ENCODE peak calls at places on chromosomes 1 and 21, in seven cellular contexts. T is NCI-H1092; C is activated T-cell treated with anti-CD3 and anti-CD28 coated beads, Interleukin-2, amount 50 U/mL, for 72 hours; V is astrocyte of the spinal cord; A is GM04504; D is aorta; U is activated naive CD4-positive, alpha-beta T cell treated with anti-CD3 and anti-CD28 coated beads, Interleukin-2, amount 10 ng/mL, durations not matched to agents 7 days and 5 days. B is an unnamed sample.

GRCh38 chr1:31663622-31664452 is 19.2 kb upstream of the PEF1 start:
- DNase-seq in U (peak), A (no peak), T (peak), C (peak), V (peak), D (no peak), B (peak)

GRCh38 chr1:201476670-201477344 is 7.8 kb upstream of the PHLDA3 start:
- DNase-seq in D (no peak), T (no peak), A (no peak), C (no peak), V (no peak), U (no peak), B (no peak)

GRCh38 chr1:157490337-157491165 is 61.8 kb downstream of the FCRL5 start:
- DNase-seq in D (peak), A (peak), V (peak), U (peak), C (peak), T (peak), B (peak)

GRCh38 chr1:51671527-51672325 is 54.8 kb downstream of the OSBPL9 start:
- DNase-seq in C (no peak), U (no peak), D (no peak), A (no peak), V (peak), T (no peak), B (no peak)

GRCh38 chr1:40339420-40340323 is 22.6 kb upstream of the COL9A2 start:
- DNase-seq in T (peak), D (no peak), A (no peak), C (peak), U (no peak), V (no peak), B (no peak)

GRCh38 chr1:151997284-151997570 is 3.6 kb upstream of the S100A10 start:
- DNase-seq in A (no peak), T (no peak), U (no peak), V (no peak), C (no peak), D (no peak), B (no peak)

GRCh38 chr1:47763456-47764171 is 233.6 kb downstream of the TRABD2B start:
- DNase-seq in D (peak), T (no peak), V (peak), C (no peak), A (no peak), U (no peak), B (peak)

GRCh38 chr1:25026304-25026703 is 96.2 kb upstream of the RUNX3 start:
- DNase-seq in U (no peak), V (no peak), T (no peak), A (no peak), D (no peak), C (no peak), B (no peak)

GRCh38 chr1:21510113-21510493 is 880 bp downstream of the ALPL start:
- DNase-seq in C (no peak), T (no peak), V (no peak), D (no peak), U (no peak), A (no peak), B (no peak)

GRCh38 chr1:173960625-173961024 is 43.5 kb upstream of the SERPINC1 start:
- DNase-seq in C (no peak), U (no peak), D (no peak), A (no peak), V (no peak), T (no peak), B (no peak)

GRCh38 chr1:41652346-41653124 is 168.1 kb upstream of the EDN2 start:
- DNase-seq in C (no peak), T (no peak), A (no peak), V (no peak), U (no peak), D (peak), B (no peak)

GRCh38 chr1:63845346-63845745 is 71.5 kb downstream of the ROR1 start:
- DNase-seq in D (no peak), A (no peak), C (no peak), T (no peak), U (no peak), V (no peak), B (no peak)

GRCh38 chr21:45366931-45367401 is 38.0 kb upstream of the COL18A1 start:
- DNase-seq in T (no peak), V (peak), D (peak), U (no peak), A (peak), C (no peak), B (no peak)

GRCh38 chr1:178311164-178311563 is 185.6 kb downstream of the CLEC20A start:
- DNase-seq in V (peak), C (no peak), A (no peak), T (no peak), U (no peak), D (no peak), B (no peak)

GRCh38 chr1:116717318-116717717 is 36.9 kb upstream of the CD2 start:
- DNase-seq in V (no peak), D (no peak), A (no peak), U (no peak), C (no peak), T (peak), B (no peak)

GRCh38 chr1:52323731-52324130 is 42.3 kb downstream of the CC2D1B start:
- DNase-seq in C (no peak), V (no peak), U (no peak), T (no peak), D (no peak), A (no peak), B (no peak)

GRCh38 chr1:114511048-114511785 is at the start of gene TRIM33:
- DNase-seq in U (peak), A (peak), T (peak), V (peak), D (peak), C (peak), B (peak)

B was measured in spleen.